ENCODE peak calls at places on chromosomes 2 and 18, in seven cellular contexts. O, A, T, F, R, W and Z are unnamed samples. For H3K27me3, the result is how much of the 10 kb centered on the place peaks cover.

GRCh38 chr2:160140471-160140870 is 59.6 kb downstream of the ITGB6 start:
- DNase-seq in O (no peak), F (no peak), R (no peak), T (no peak), W (no peak), A (no peak), Z (no peak)

GRCh38 chr2:105645031-105645940 is 99.4 kb upstream of the NCK2 start:
- DNase-seq in A (no peak), F (no peak), O (no peak), W (no peak), R (no peak), T (no peak), Z (no peak)

GRCh38 chr18:43587538-43588153 is 310.4 kb upstream of the SYT4 start:
- DNase-seq in W (peak), O (no peak), T (no peak), A (no peak), F (no peak), R (no peak), Z (no peak)

GRCh38 chr18:31386683-31387082 is 10.1 kb downstream of the DSG4 start:
- DNase-seq in A (no peak), T (no peak), R (no peak), F (no peak), O (no peak), W (no peak), Z (no peak)

GRCh38 chr2:154992826-154993225 is 294.3 kb downstream of the KCNJ3 start:
- DNase-seq in W (peak), T (no peak), O (no peak), A (no peak), R (no peak), F (no peak), Z (no peak)

GRCh38 chr2:217106650-217107014 is 246.8 kb upstream of the TNP1 start:
- DNase-seq in O (no peak), W (no peak), F (no peak), T (no peak), R (no peak), A (no peak), Z (no peak)

GRCh38 chr18:71682591-71682990 is 861.6 kb downstream of the CBLN2 start:
- DNase-seq in W (no peak), F (no peak), O (no peak), A (no peak), T (no peak), R (no peak), Z (no peak)

GRCh38 chr2:39629646-39630045 is 36.1 kb upstream of the TMEM178A start:
- DNase-seq in F (no peak), O (no peak), W (no peak), T (no peak), A (no peak), R (no peak), Z (no peak)

GRCh38 chr2:127634066-127634617 is 11.8 kb upstream of the GPR17 start:
- DNase-seq in R (no peak), O (no peak), A (no peak), F (no peak), W (no peak), T (no peak), Z (no peak)

GRCh38 chr18:45997689-45998088 is 30.6 kb upstream of the EPG5 start:
- DNase-seq in O (peak), A (no peak), F (no peak), R (no peak), T (peak), W (no peak), Z (no peak)

GRCh38 chr2:25286723-25287483 is 54.8 kb downstream of the DNMT3A start:
- DNase-seq in R (no peak), W (no peak), A (no peak), F (no peak), T (no peak), O (no peak), Z (no peak)

GRCh38 chr2:58515827-58516574 is 274.9 kb upstream of the FANCL start:
- DNase-seq in R (no peak), O (no peak), W (no peak), A (no peak), T (no peak), F (no peak), Z (no peak)

GRCh38 chr2:129820908-129821307 is 158.6 kb upstream of the RAB6C start:
- DNase-seq in W (no peak), F (no peak), A (no peak), T (no peak), R (peak), O (no peak), Z (no peak)

GRCh38 chr2:193806088-193806774 is 1611.5 kb upstream of the TMEFF2 start:
- DNase-seq in R (no peak), W (no peak), O (no peak), F (no peak), A (no peak), T (no peak), Z (no peak)

GRCh38 chr2:102064679-102065674 is 73.2 kb downstream of the IL1R2 start:
- DNase-seq in T (no peak), A (no peak), F (no peak), O (no peak), R (no peak), W (no peak), Z (no peak)

GRCh38 chr18:2981212-2981728 is 31.7 kb downstream of the LPIN2 start:
- DNase-seq in T (no peak), F (no peak), A (no peak), W (peak), R (no peak), O (no peak), Z (no peak)

GRCh38 chr2:192687000-192687399 is 492.3 kb upstream of the TMEFF2 start:
- DNase-seq in F (no peak), A (no peak), O (no peak), W (no peak), R (no peak), T (no peak), Z (no peak)

GRCh38 chr2:130288467-130289403 is 54.0 kb upstream of the IMP4 start:
- DNase-seq in F (no peak), A (no peak), T (no peak), R (no peak), O (no peak), W (no peak), Z (no peak)

GRCh38 chr2:161017780-161018440 is 142.3 kb upstream of the TANK start:
- DNase-seq in O (no peak), A (no peak), R (no peak), T (no peak), F (no peak), W (no peak), Z (no peak)

GRCh38 chr2:45699032-45699658 is 47.7 kb downstream of the PRKCE start:
- DNase-seq in T (no peak), A (no peak), O (no peak), F (no peak), W (peak), R (no peak), Z (no peak)

GRCh38 chr2:62660582-62661262 is 44.8 kb upstream of the EHBP1 start:
- DNase-seq in W (peak), F (no peak), T (no peak), A (no peak), O (no peak), R (no peak), Z (no peak)

GRCh38 chr2:51335072-51336058 is 303.4 kb upstream of the NRXN1 start:
- DNase-seq in T (no peak), F (no peak), W (no peak), O (no peak), A (no peak), R (no peak), Z (no peak)

GRCh38 chr2:171855401-171855800 is 38.6 kb downstream of the SLC25A12 start:
- DNase-seq in W (no peak), F (no peak), A (no peak), T (no peak), R (no peak), O (no peak), Z (no peak)

GRCh38 chr2:240996161-240996833 is 2.1 kb upstream of the SNED1 start:
- DNase-seq in T (no peak), O (no peak), W (no peak), F (no peak), R (peak), A (peak), Z (no peak)

GRCh38 chr2:137888845-137889244 is 75.4 kb upstream of the HNMT start:
- DNase-seq in W (peak), R (peak), O (no peak), F (peak), A (peak), T (no peak), Z (no peak)

GRCh38 chr2:70984228-70984575 is 5.8 kb downstream of the ANKRD53 start:
- DNase-seq in W (no peak), R (no peak), A (no peak), T (no peak), O (no peak), F (no peak), Z (no peak)

DNA sequence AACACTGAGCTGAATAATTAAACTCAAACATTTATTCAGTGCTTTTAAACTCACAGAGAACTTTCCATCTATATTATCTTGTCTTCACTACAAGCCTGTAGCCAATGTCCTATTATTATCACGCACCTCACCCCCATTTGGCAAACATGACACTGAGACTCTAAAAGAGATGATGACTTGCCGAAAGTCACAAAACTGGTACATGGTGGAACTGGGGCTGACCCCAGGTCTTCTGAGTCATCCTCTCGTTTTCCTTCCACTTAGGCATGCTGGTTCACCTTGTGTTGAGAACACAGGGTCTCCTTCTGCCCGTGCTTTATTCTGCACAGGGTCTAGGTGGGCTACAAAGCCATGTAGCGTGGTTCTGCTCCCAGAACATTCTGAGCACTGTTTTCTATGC is 230.0 kb upstream of the MGAT5 start:
- DNase-seq in R (no peak), W (no peak), A (no peak), O (no peak), T (no peak), F (no peak), Z (no peak)
- H3K27me3 ChIP-seq in R (under half), W (under half), A (under half), O (under half), T (under half), F (under half), Z (under half)

DNA sequence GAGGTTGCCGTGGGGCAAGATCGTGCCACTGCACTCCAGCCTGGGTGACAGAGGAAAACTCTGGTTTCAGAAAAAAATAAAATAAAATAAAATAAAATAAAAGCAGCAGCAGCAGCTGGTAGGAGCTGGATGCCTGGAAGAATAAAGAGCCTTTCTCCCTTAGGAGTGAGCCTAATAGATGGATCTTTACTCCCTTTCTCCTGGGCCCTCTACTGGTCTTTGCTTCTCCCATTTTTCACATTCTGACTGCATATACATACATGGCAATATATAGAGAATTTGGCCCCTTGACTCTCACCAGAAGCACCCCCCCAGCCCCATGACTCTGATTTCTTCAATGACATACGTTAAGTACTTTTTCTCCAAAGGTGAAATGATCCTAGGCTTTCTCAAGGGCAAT is 9.8 kb upstream of the MALT1 start:
- DNase-seq in O (no peak), W (no peak), T (no peak), A (no peak), R (no peak), F (no peak), Z (no peak)
- TF ChIP-seq CTCF in O (no peak), W (no peak), T (no peak), A (no peak), R (peak), F (no peak), Z (no peak)

DNA sequence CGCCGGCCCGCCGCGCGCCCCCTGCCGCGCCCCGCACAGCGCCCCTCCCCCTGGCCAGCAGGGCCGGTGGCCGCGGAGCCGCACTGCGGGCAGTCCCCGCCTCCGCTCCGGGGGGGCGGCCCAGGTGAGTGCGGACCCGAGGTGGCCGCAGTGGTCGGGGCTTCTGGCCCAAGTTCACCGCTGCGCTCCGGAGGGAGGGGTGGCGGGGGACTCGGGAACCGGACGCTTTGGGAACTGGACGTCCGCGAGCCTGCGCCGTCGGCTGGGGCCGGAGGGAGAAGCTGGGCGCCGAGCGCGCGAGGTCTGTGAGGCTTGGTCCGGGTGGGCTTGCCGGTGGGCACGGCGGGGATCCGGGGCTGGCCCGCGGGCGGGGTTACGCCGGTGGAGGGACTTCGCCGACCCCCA is 587 bp upstream of the LDLRAD4 start:
- DNase-seq in W (peak), A (no peak), O (no peak), T (no peak), R (peak), F (peak), Z (no peak)
- H3K27me3 ChIP-seq in W (under half), A (under half), O (under half), T (under half), R (under half), F (under half), Z (under half)

GRCh38 chr2:148167855-148168254 is 147.0 kb downstream of the MBD5 start:
- DNase-seq in T (no peak), W (no peak), R (no peak), A (no peak), O (no peak), F (no peak), Z (no peak)
- TF ChIP-seq CTCF in T (no peak), W (no peak), R (no peak), A (no peak), O (no peak), F (no peak), Z (no peak)

GRCh38 chr18:78293940-78294401 is 685.6 kb upstream of the SALL3 start:
- DNase-seq in R (no peak), A (no peak), F (no peak), W (no peak), T (no peak), O (no peak), Z (no peak)
- H3K27me3 ChIP-seq in R (under half), A (under half), F (under half), W (under half), T (under half), O (under half), Z (under half)

GRCh38 chr2:122692400-122693083 is 937.1 kb downstream of the TSN start:
- DNase-seq in W (no peak), R (no peak), T (no peak), F (no peak), O (no peak), A (no peak), Z (no peak)
- TF ChIP-seq CTCF in W (no peak), R (no peak), T (no peak), F (no peak), O (no peak), A (no peak), Z (no peak)

DNA sequence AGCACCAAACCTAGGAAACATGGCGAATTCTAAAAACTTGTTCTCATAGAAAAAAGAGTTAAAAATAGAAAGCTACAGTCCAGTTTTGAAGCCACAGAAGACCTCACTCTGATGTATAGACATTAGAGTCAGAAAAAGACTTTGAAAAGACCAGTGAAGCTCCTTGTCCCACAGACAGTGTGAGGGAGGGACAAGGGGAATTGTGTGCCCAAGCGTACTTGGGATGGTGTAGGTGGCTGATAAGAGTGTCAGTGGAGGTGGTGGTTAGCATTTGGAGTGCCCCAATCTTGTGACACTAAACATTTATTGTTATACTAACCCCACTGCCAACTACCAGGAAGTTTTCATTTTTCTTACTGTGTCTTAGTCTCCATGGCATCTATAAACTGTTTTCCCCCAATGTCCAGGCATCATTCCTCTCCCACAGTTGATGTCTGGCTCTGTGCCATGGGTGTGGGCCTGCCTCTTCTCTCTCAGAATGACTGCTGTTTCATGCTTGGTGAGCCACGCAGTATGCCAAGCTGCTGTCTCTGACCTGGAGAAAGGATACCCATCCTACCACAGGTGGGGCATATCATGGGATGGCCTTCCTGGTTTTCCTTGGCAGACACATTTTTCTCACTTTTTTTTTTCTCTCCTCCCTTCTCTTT is 161.4 kb downstream of the RPIA start:
- DNase-seq in R (no peak), F (no peak), T (no peak), O (no peak), W (no peak), A (no peak), Z (no peak)
- H3K27me3 ChIP-seq in R (under half), F (under half), T (under half), O (under half), W (under half), A (under half), Z (under half)

DNA sequence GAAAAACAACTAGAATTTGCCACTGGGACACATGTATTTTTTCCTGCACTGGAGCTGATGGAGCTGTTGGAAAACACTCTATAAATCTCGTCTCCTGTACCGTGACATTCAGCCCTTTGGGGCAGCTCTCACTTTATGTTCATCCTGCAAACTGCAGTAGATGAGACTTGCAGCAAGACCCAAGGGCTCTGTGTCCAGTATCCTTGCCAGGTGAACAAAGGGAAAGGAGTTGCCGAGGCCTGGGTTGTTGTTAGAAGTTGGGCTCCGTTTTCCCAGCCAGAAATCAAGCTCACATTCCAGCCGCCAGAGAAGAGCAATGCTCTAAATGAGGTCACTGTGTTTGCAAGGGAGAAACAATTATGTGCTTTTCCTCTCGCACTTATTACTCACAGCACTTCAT is 285.1 kb downstream of the SLC4A3 start:
- DNase-seq in W (no peak), T (no peak), A (no peak), F (no peak), R (no peak), O (no peak), Z (no peak)
- TF ChIP-seq CTCF in W (no peak), T (no peak), A (no peak), F (no peak), R (peak), O (no peak), Z (no peak)

DNA sequence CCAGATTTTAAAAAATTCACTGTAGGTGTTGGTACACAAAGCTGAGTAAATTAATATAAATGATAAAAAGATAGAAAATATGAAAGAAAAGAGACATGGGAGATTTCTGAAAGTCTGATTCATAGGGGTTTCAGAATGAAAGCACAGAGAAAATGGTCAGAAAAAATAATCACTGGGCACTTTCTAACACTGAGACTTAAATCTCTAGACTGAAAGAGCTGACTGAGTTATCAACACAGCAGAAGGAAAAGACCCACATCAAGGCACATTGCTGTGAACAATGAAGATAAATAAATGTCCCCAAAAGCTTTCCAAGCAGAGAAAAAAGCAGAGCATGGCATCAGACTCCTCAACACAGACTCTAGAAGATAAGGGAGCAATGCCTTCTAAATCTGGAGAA is 277.2 kb downstream of the BCL2 start:
- DNase-seq in A (no peak), W (no peak), F (no peak), R (no peak), T (no peak), O (no peak), Z (no peak)
- H3K27me3 ChIP-seq in A (under half), W (under half), F (under half), R (under half), T (under half), O (under half), Z (under half)

DNA sequence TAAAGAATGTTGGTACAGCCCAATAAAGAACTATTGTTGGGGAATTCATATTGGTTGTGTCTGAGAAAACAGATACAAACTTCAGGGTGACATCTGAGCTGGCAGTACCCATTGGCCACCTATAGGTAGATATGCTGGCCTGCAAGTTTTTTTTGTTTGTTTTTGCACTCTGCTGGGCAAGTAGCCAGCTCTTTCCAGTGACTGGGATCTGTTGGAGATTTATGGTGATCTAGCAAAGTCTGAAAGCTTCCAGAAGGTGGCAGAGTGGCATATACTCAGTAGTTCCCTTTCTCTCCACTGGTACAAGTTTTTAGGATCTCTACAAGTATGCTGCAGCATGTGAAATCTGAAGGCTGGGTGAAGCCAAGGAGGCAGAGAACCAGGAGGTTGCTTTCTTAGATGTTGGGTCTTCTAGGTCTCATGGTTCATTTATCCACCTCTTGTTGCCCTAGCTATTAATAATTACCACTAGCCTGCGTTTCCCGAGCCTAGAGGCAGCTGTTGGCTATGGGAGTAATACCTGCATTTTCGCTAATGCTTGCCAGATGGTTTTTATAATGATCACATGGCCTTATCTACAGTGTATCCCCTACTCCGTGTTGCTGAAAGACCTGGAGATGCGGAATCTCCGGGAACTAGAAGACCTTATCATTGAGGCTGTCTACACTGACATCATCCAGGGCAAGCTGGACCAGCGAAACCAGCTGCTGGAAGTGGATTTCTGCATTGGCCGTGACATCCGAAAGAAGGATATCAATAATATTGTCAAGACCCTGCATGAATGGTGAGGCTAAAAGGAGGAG is 9.5 kb downstream of the COPS7B start:
- DNase-seq in W (peak), R (no peak), A (no peak), T (no peak), O (no peak), F (peak), Z (no peak)
- TF ChIP-seq CTCF in W (peak), R (no peak), A (no peak), T (no peak), O (no peak), F (peak), Z (peak)